ENCODE peak calls at places on chromosomes 5 and 9, in eight cellular contexts. V is GM23248; J is tibial artery; U is AG09309; T is SW 1271; Z is NCI-H1417; F is EL; A is CD8-positive, alpha-beta T cell. H is an unnamed sample.

GRCh38 chr9:126569036-126569435 is 44.7 kb upstream of the LMX1B start:
- DNase-seq in Z (no peak), T (no peak), U (no peak), F (peak; percentile 64), A (no peak), V (peak; percentile 33), J (no peak), H (no peak)

GRCh38 chr9:125906144-125906543 is 159.0 kb downstream of the PBX3 start:
- DNase-seq in U (peak; percentile 74), V (peak; percentile 77), T (no peak), F (peak; percentile 83), J (no peak), A (no peak), Z (no peak), H (no peak)

GRCh38 chr9:108831496-108832178 is 24.1 kb downstream of the ACTL7B start:
- DNase-seq in T (no peak), U (no peak), F (peak; percentile 53), Z (no peak), V (no peak), A (no peak), J (no peak), H (no peak)

GRCh38 chr9:7756088-7756487 is 43.5 kb downstream of the DMAC1 start:
- DNase-seq in V (no peak), J (no peak), F (no peak), Z (no peak), A (no peak), U (no peak), T (no peak), H (no peak)

GRCh38 chr9:125493861-125494554 is 213.0 kb downstream of the MAPKAP1 start:
- DNase-seq in J (no peak), A (no peak), U (no peak), T (no peak), Z (no peak), V (peak; percentile 34), F (peak; percentile 41), H (no peak)

GRCh38 chr5:175325681-175326080 is 118.3 kb downstream of the DRD1 start:
- DNase-seq in V (peak; percentile 2), J (no peak), Z (peak; percentile 70), F (peak; percentile 38), U (peak; percentile 49), T (no peak), A (no peak), H (peak; percentile 1)

GRCh38 chr5:106368021-106368420 is 1302.7 kb downstream of the EFNA5 start:
- DNase-seq in V (no peak), J (no peak), A (no peak), Z (no peak), U (no peak), T (no peak), F (no peak), H (no peak)

GRCh38 chr5:133934822-133935793 is 33.3 kb downstream of the C5orf15 start:
- DNase-seq in A (no peak), J (no peak), U (no peak), F (no peak), T (no peak), Z (peak; percentile 68), V (no peak), H (no peak)

GRCh38 chr5:16585028-16585667 is 31.6 kb downstream of the RETREG1 start:
- DNase-seq in J (no peak), V (peak; percentile 8), U (no peak), T (no peak), Z (no peak), A (no peak), F (no peak), H (no peak)

GRCh38 chr5:174317261-174317894 is 271.9 kb downstream of the NSG2 start:
- DNase-seq in U (no peak), T (no peak), V (peak; percentile 74), J (no peak), F (peak; percentile 56), Z (peak; percentile 52), A (no peak), H (peak; percentile 77)

GRCh38 chr9:124062172-124062571 is 50.6 kb downstream of the LHX2 start:
- DNase-seq in Z (no peak), V (no peak), A (no peak), J (no peak), T (no peak), F (no peak), U (no peak), H (no peak)

GRCh38 chr9:26261503-26262330 is 583.5 kb upstream of the TUSC1 start:
- DNase-seq in U (no peak), V (peak; percentile 71), A (no peak), Z (no peak), J (no peak), F (peak; percentile 85), T (no peak), H (no peak)

GRCh38 chr9:80410106-80410505 is 838.3 kb downstream of the TLE4 start:
- DNase-seq in V (no peak), J (no peak), F (peak; percentile 4), Z (no peak), T (no peak), U (no peak), A (no peak), H (peak; percentile 96)

GRCh38 chr5:170490381-170490780 is 13.4 kb upstream of the KCNIP1 start:
- DNase-seq in J (no peak), F (no peak), T (no peak), U (no peak), V (no peak), A (no peak), Z (no peak), H (no peak)

GRCh38 chr5:16160706-16161105 is 18.9 kb downstream of the MARCHF11 start:
- DNase-seq in J (no peak), T (peak; percentile 35), Z (peak; percentile 60), U (peak; percentile 25), A (no peak), V (peak; percentile 84), F (peak; percentile 59), H (peak; percentile 71)

GRCh38 chr9:85453850-85454249 is 287.9 kb downstream of the AGTPBP1 start:
- DNase-seq in F (no peak), J (no peak), U (no peak), A (no peak), V (peak; percentile 17), Z (no peak), T (no peak), H (no peak)

GRCh38 chr9:92618633-92619225 is 51.2 kb downstream of the IPPK start:
- DNase-seq in V (no peak), T (no peak), Z (no peak), J (no peak), F (no peak), A (no peak), U (no peak), H (no peak)

GRCh38 chr5:140109050-140109817 is 4.7 kb upstream of the PURA start:
- DNase-seq in F (peak; percentile 36), A (no peak), T (no peak), U (no peak), Z (no peak), J (no peak), V (peak; percentile 78), H (peak; percentile 50)

GRCh38 chr9:16575142-16575877 is 295.2 kb downstream of the BNC2 start:
- DNase-seq in A (no peak), U (no peak), J (no peak), Z (no peak), T (no peak), F (peak; percentile 4), V (peak; percentile 10), H (no peak)

GRCh38 chr5:59724482-59725392 is 168.8 kb downstream of the PDE4D start:
- DNase-seq in J (no peak), U (no peak), Z (peak; percentile 63), A (no peak), V (peak; percentile 61), T (no peak), F (peak; percentile 56), H (peak; percentile 28)

GRCh38 chr9:98950262-98950661 is 6.6 kb downstream of the COL15A1 start:
- DNase-seq in Z (no peak), V (no peak), T (no peak), F (no peak), A (no peak), J (no peak), U (no peak), H (no peak)

GRCh38 chr5:147954971-147955370 is 48.6 kb upstream of the C5orf46 start:
- DNase-seq in U (no peak), J (no peak), F (no peak), V (no peak), Z (no peak), T (no peak), A (no peak), H (no peak)

GRCh38 chr9:92385001-92385400 is 19.4 kb downstream of the OGN start:
- DNase-seq in V (no peak), F (peak; percentile 7), A (no peak), U (no peak), T (no peak), Z (no peak), J (no peak), H (no peak)

GRCh38 chr5:134979416-134979815 is 11.7 kb downstream of the CATSPER3 start:
- DNase-seq in Z (no peak), U (no peak), V (no peak), A (no peak), J (no peak), F (no peak), T (no peak), H (no peak)

GRCh38 chr5:78504726-78505431 is 143.7 kb downstream of the LHFPL2 start:
- DNase-seq in Z (peak; percentile 78), J (peak; percentile 92), T (no peak), U (peak; percentile 95), F (peak; percentile 99), V (peak; percentile 99), A (no peak), H (peak; percentile 59)

GRCh38 chr9:107807183-107807582 is 317.6 kb upstream of the KLF4 start:
- DNase-seq in T (no peak), J (no peak), Z (no peak), A (no peak), V (peak; percentile 64), U (no peak), F (peak; percentile 53), H (no peak)

GRCh38 chr9:13719410-13719809 is 439.9 kb upstream of the MPDZ start:
- DNase-seq in A (no peak), U (no peak), V (peak; percentile 50), Z (no peak), T (no peak), J (no peak), F (peak; percentile 31), H (no peak)

GRCh38 chr5:67879619-67880357 is 335.8 kb upstream of the PIK3R1 start:
- DNase-seq in A (no peak), T (no peak), U (no peak), F (no peak), Z (no peak), V (peak; percentile 44), J (no peak), H (no peak)

GRCh38 chr9:4301971-4302427 is 2.1 kb upstream of the GLIS3 start:
- DNase-seq in Z (no peak), V (peak; percentile 99), U (peak; percentile 83), J (peak; percentile 83), A (no peak), F (peak; percentile 90), T (no peak), H (no peak)

GRCh38 chr5:61000887-61001286 is 55.9 kb downstream of the NDUFAF2 start:
- DNase-seq in Z (no peak), A (no peak), T (no peak), F (peak; percentile 53), U (peak; percentile 17), V (peak; percentile 29), J (no peak), H (peak; percentile 17)

GRCh38 chr9:88996046-88997005 is 5.1 kb downstream of the S1PR3 start:
- DNase-seq in U (no peak), V (no peak), J (peak; percentile 7), F (no peak), T (no peak), Z (no peak), A (no peak), H (no peak)